ENCODE peak calls at places on chromosomes 7 and 10, in seven cellular contexts. One of them, this sample, is unnamed.
A peak's percentile ranks its signal among the peaks of the same experiment; 100 is the strongest.

GRCh38 chr10:103574116-103575061 is 80.9 kb downstream of the NEURL1 start:
- DNase-seq in GM19239: no peak
- DNase-seq in ELR: no peak
- DNase-seq in EH: no peak
- DNase-seq in ascending aorta: no peak
- DNase-seq in neural crest cell: no peak
- DNase-seq in pancreas: no peak
- DNase-seq in this sample: no peak

GRCh38 chr7:119288401-119288800 is 984.6 kb upstream of the KCND2 start:
- DNase-seq in ascending aorta: no peak
- DNase-seq in GM19239: no peak
- DNase-seq in EH: no peak
- DNase-seq in ELR: no peak
- DNase-seq in pancreas: no peak
- DNase-seq in neural crest cell: no peak
- DNase-seq in this sample: no peak

GRCh38 chr10:131982796-131983195 is 1.1 kb upstream of the BNIP3 start:
- DNase-seq in pancreas: peak; percentile 43
- DNase-seq in ascending aorta: no peak
- DNase-seq in ELR: no peak
- DNase-seq in EH: no peak
- DNase-seq in GM19239: no peak
- DNase-seq in neural crest cell: no peak
- DNase-seq in this sample: no peak

GRCh38 chr10:132554991-132555647 is 17.5 kb downstream of the INPP5A start:
- DNase-seq in ascending aorta: no peak
- DNase-seq in EH: no peak
- DNase-seq in neural crest cell: no peak
- DNase-seq in ELR: no peak
- DNase-seq in GM19239: no peak
- DNase-seq in pancreas: no peak
- DNase-seq in this sample: no peak

GRCh38 chr10:65350619-65351018 is 1575.2 kb upstream of the LRRTM3 start:
- DNase-seq in EH: no peak
- DNase-seq in neural crest cell: no peak
- DNase-seq in GM19239: no peak
- DNase-seq in ELR: no peak
- DNase-seq in ascending aorta: no peak
- DNase-seq in pancreas: no peak
- DNase-seq in this sample: no peak

GRCh38 chr10:132691711-132692153 is 94.2 kb downstream of the NKX6-2 start:
- DNase-seq in ELR: no peak
- DNase-seq in pancreas: no peak
- DNase-seq in neural crest cell: no peak
- DNase-seq in GM19239: no peak
- DNase-seq in ascending aorta: no peak
- DNase-seq in EH: no peak
- DNase-seq in this sample: no peak

GRCh38 chr7:84536256-84536870 is 341.8 kb upstream of the SEMA3A start:
- DNase-seq in ascending aorta: no peak
- DNase-seq in pancreas: no peak
- DNase-seq in ELR: peak; percentile 41
- DNase-seq in GM19239: no peak
- DNase-seq in neural crest cell: no peak
- DNase-seq in EH: peak; percentile 16
- DNase-seq in this sample: no peak

GRCh38 chr7:16402084-16402483 is 19.3 kb downstream of the CRPPA start:
- DNase-seq in GM19239: no peak
- DNase-seq in neural crest cell: no peak
- DNase-seq in EH: no peak
- DNase-seq in ELR: no peak
- DNase-seq in ascending aorta: no peak
- DNase-seq in pancreas: no peak
- DNase-seq in this sample: no peak

GRCh38 chr7:104926189-104926904 is 87.7 kb upstream of the KMT2E start:
- DNase-seq in GM19239: no peak
- DNase-seq in EH: no peak
- DNase-seq in neural crest cell: no peak
- DNase-seq in ELR: no peak
- DNase-seq in ascending aorta: no peak
- DNase-seq in pancreas: no peak
- DNase-seq in this sample: no peak

GRCh38 chr10:1398626-1399410 is 338.5 kb downstream of the ADARB2 start:
- DNase-seq in pancreas: peak; percentile 0
- DNase-seq in ascending aorta: no peak
- DNase-seq in GM19239: no peak
- DNase-seq in ELR: no peak
- DNase-seq in EH: no peak
- DNase-seq in neural crest cell: no peak
- DNase-seq in this sample: no peak

GRCh38 chr10:102621418-102622325 is 22.6 kb upstream of the TRIM8 start:
- DNase-seq in GM19239: no peak
- DNase-seq in ascending aorta: no peak
- DNase-seq in pancreas: no peak
- DNase-seq in ELR: no peak
- DNase-seq in EH: peak; percentile 27
- DNase-seq in neural crest cell: no peak
- DNase-seq in this sample: no peak

GRCh38 chr10:71600856-71601255 is 118.7 kb downstream of the C10orf105 start:
- DNase-seq in pancreas: no peak
- DNase-seq in EH: peak; percentile 76
- DNase-seq in neural crest cell: no peak
- DNase-seq in ascending aorta: no peak
- DNase-seq in ELR: peak; percentile 70
- DNase-seq in GM19239: no peak
- DNase-seq in this sample: no peak

GRCh38 chr10:131683281-131683861 is 217.4 kb upstream of the PPP2R2D start:
- DNase-seq in neural crest cell: no peak
- DNase-seq in ELR: no peak
- DNase-seq in EH: no peak
- DNase-seq in pancreas: no peak
- DNase-seq in ascending aorta: no peak
- DNase-seq in GM19239: no peak
- DNase-seq in this sample: no peak

GRCh38 chr10:116254422-116255152 is 18.4 kb downstream of the GFRA1 start:
- DNase-seq in ELR: no peak
- DNase-seq in ascending aorta: no peak
- DNase-seq in EH: peak; percentile 24
- DNase-seq in neural crest cell: peak; percentile 9
- DNase-seq in GM19239: no peak
- DNase-seq in pancreas: no peak
- DNase-seq in this sample: no peak

GRCh38 chr7:92639956-92640355 is 49.8 kb upstream of the FAM133B start:
- DNase-seq in EH: no peak
- DNase-seq in pancreas: no peak
- DNase-seq in neural crest cell: no peak
- DNase-seq in ELR: no peak
- DNase-seq in ascending aorta: no peak
- DNase-seq in GM19239: no peak
- DNase-seq in this sample: no peak

GRCh38 chr7:4236389-4236788 is 445.7 kb upstream of the FOXK1 start:
- DNase-seq in ascending aorta: no peak
- DNase-seq in GM19239: no peak
- DNase-seq in pancreas: no peak
- DNase-seq in ELR: no peak
- DNase-seq in EH: no peak
- DNase-seq in neural crest cell: no peak
- DNase-seq in this sample: no peak

GRCh38 chr7:155043756-155044155 is 26.4 kb upstream of the HTR5A start:
- DNase-seq in EH: no peak
- DNase-seq in ascending aorta: no peak
- DNase-seq in neural crest cell: no peak
- DNase-seq in ELR: no peak
- DNase-seq in pancreas: no peak
- DNase-seq in GM19239: no peak
- DNase-seq in this sample: no peak

GRCh38 chr10:21292763-21293517 is 232.5 kb downstream of the SKIDA1 start:
- DNase-seq in pancreas: peak; percentile 47
- DNase-seq in GM19239: no peak
- DNase-seq in ELR: peak; percentile 96
- DNase-seq in ascending aorta: no peak
- DNase-seq in neural crest cell: peak; percentile 22
- DNase-seq in EH: peak; percentile 98
- DNase-seq in this sample: no peak

GRCh38 chr7:29139191-29139590 is 7.1 kb downstream of the CPVL start:
- DNase-seq in neural crest cell: no peak
- DNase-seq in pancreas: no peak
- DNase-seq in ELR: peak; percentile 21
- DNase-seq in EH: no peak
- DNase-seq in ascending aorta: no peak
- DNase-seq in GM19239: no peak
- DNase-seq in this sample: no peak